ENCODE peak calls at places on chromosomes 11 and 22, in five cellular contexts. N, U, V, H and L are unnamed samples.
A peak's percentile ranks its signal among the peaks of the same experiment; 100 is the strongest.

GRCh38 chr22:25777870-25778269 is 35.9 kb downstream of the MYO18B start:
- DNase-seq in V (no peak), H (peak; percentile 48), N (no peak), U (peak; percentile 36), L (peak; percentile 93)

GRCh38 chr11:64831411-64831891 is 13.0 kb downstream of the CDC42BPG start:
- DNase-seq in U (no peak), V (no peak), N (no peak), H (no peak), L (peak; percentile 80)

GRCh38 chr22:33335611-33336279 is 277.6 kb upstream of the SYN3 start:
- DNase-seq in N (no peak), H (no peak), V (no peak), U (no peak), L (peak; percentile 38)

GRCh38 chr11:104876324-104876723 is 21.9 kb downstream of the CASP12 start:
- DNase-seq in H (no peak), V (no peak), N (no peak), U (peak; percentile 49), L (no peak)

GRCh38 chr11:120215634-120216033 is 4.8 kb downstream of the OAF start:
- DNase-seq in H (no peak), N (no peak), V (no peak), U (peak; percentile 61), L (peak; percentile 98)

GRCh38 chr22:26245001-26245400 is 75.7 kb downstream of the SEZ6L start:
- DNase-seq in N (no peak), U (no peak), V (no peak), H (no peak), L (no peak)

GRCh38 chr22:27278986-27279385 is 522.6 kb downstream of the MN1 start:
- DNase-seq in N (no peak), V (no peak), H (no peak), U (no peak), L (no peak)

GRCh38 chr11:17978553-17979287 is 34.1 kb downstream of the SERGEF start:
- DNase-seq in N (peak; percentile 75), V (peak; percentile 36), H (peak; percentile 26), U (peak; percentile 36), L (peak; percentile 71)

GRCh38 chr11:1732421-1733008 is 17.9 kb downstream of the IFITM10 start:
- DNase-seq in H (no peak), N (no peak), U (no peak), V (no peak), L (no peak)

GRCh38 chr11:64763804-64764611 is 4.2 kb upstream of the PYGM start:
- DNase-seq in H (no peak), U (no peak), V (no peak), N (no peak), L (peak; percentile 48)

GRCh38 chr11:11471196-11471595 is 118.1 kb upstream of the CSNK2A3 start:
- DNase-seq in H (no peak), V (no peak), U (no peak), N (no peak), L (no peak)

GRCh38 chr22:26529345-26529744 is 17.1 kb upstream of the TFIP11 start:
- DNase-seq in N (no peak), U (no peak), V (no peak), H (no peak), L (no peak)

GRCh38 chr11:115284766-115285165 is 219.4 kb downstream of the CADM1 start:
- DNase-seq in V (no peak), H (no peak), U (peak; percentile 88), N (no peak), L (no peak)

GRCh38 chr11:8567597-8568198 is 26.3 kb downstream of the STK33 start:
- DNase-seq in U (peak; percentile 67), N (no peak), V (no peak), H (no peak), L (no peak)

GRCh38 chr11:2137202-2138071 is 1.8 kb downstream of the IGF2 start:
- DNase-seq in V (no peak), U (peak; percentile 43), N (peak; percentile 86), H (no peak), L (peak; percentile 99)

DNA sequence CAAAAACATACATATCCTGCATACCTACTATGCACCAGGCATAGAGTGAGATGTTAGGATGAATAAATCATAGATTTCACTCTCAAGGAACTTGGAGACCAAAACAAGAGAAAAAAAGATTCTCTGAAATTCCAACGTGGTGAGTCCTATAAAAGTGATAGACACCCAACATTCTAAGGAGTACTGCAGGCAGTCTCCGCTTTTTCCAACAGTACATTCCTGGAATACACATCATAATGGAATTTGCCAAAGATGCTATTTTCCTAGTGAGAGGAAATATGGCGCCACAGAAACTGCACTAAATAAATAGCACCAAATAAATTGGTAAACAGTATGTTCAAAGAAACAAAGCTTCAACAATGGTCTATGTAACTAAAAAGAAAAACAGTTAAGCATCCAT is 6.0 kb downstream of the TMEM123 start:
- DNase-seq in H (no peak), U (peak; percentile 87), V (no peak), N (no peak), L (peak; percentile 81)
- H3K4me2 ChIP-seq in H (no peak overlapping the region), U (peak overlapping the region; percentile 25), V (peak overlapping the region; percentile 53), N (no peak overlapping the region), L (no peak overlapping the region)

GRCh38 chr11:123479048-123479837 is 49.2 kb downstream of the GRAMD1B start:
- DNase-seq in V (peak; percentile 83), U (no peak), H (peak; percentile 26), N (no peak), L (peak; percentile 72)

GRCh38 chr11:123474994-123475393 is 44.9 kb downstream of the GRAMD1B start:
- DNase-seq in H (no peak), V (no peak), N (no peak), U (peak; percentile 66), L (peak; percentile 75)

GRCh38 chr11:123478352-123478986 is 48.4 kb downstream of the GRAMD1B start:
- DNase-seq in V (peak; percentile 56), U (peak; percentile 71), N (peak; percentile 79), H (peak; percentile 67), L (peak; percentile 85)

GRCh38 chr11:123475478-123475877 is 45.4 kb downstream of the GRAMD1B start:
- DNase-seq in H (no peak), N (no peak), U (peak; percentile 22), V (no peak), L (no peak)

DNA sequence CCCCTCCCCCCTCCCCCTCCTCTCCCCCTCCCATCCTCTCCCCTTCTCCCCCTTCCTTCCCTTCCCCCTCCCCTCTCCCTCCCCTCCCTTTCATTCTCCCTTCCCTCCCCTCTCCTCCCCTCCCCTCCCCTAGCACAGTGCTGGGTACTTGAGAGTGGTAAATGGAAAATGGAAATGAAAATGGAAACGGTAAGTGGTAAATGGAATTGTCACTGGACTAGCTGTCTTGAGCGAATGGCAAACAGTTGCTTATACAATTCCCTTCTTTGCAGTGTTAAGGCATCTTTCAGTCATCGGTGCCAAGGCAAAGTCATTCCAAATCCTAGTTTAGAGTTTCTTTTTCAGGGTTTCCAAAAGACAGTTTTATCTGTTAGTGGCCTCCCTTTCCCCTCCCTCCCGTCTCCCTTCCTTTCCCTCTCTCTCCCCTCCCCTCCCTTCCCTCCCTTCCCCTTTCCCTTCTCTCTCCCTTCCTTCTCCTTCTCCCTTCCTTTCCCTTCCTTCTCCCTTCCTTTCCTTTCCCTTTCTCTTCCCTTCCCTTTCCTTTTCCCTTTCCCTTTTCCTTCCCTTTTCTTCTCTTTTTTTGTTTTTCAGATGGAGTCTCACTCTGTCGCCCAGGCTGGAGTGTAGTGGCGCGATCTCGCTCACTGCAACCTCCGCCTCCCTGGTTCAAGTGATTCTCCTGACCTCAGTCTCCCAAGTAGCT is 47.3 kb downstream of the GRAMD1B start:
- DNase-seq in N (no peak), U (no peak), V (no peak), H (no peak), L (no peak)
- H3K4me2 ChIP-seq in N (no peak overlapping the region), U (no peak overlapping the region), V (no peak overlapping the region), H (no peak overlapping the region), L (no peak overlapping the region)

GRCh38 chr11:122201126-122201525 is 85.1 kb upstream of the BLID start:
- DNase-seq in U (no peak), V (no peak), H (no peak), N (no peak), L (no peak)
- H3K4me2 ChIP-seq in U (peak overlapping the region; percentile 90), V (no peak overlapping the region), H (no peak overlapping the region), N (no peak overlapping the region), L (peak overlapping the region; percentile 72)

GRCh38 chr11:117059611-117060010 is 38.6 kb downstream of the SIK3 start:
- DNase-seq in V (no peak), N (no peak), H (no peak), U (no peak), L (no peak)
- H3K4me2 ChIP-seq in V (no peak overlapping the region), N (no peak overlapping the region), H (no peak overlapping the region), U (no peak overlapping the region), L (no peak overlapping the region)

DNA sequence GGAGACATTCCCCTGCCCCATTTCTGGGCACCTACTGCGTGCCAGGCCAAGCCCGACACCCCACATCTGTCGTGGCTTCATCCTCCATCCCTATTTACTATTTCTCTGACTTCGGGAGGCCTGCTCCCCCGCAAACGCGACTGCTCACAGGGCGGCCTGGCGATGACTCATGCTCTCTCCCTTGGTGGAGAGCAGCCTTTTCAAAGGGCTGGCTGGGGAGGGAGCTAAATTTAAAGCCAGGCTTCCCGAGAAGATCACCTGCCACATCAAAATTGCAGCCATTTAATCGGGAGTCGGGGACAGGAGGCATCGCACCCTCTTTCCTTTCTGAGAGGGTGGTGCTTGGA is 24.9 kb upstream of the SHISAL1 start:
- DNase-seq in V (no peak), N (peak; percentile 53), U (peak; percentile 76), H (no peak), L (peak; percentile 98)
- H3K4me2 ChIP-seq in V (no peak overlapping the region), N (no peak overlapping the region), U (no peak overlapping the region), H (no peak overlapping the region), L (peak overlapping the region; percentile 62)

GRCh38 chr22:29697853-29698598 is 21.8 kb upstream of the CABP7 start:
- DNase-seq in N (no peak), U (no peak), V (no peak), H (no peak), L (peak; percentile 43)
- H3K4me2 ChIP-seq in N (no peak overlapping the region), U (no peak overlapping the region), V (no peak overlapping the region), H (no peak overlapping the region), L (no peak overlapping the region)

DNA sequence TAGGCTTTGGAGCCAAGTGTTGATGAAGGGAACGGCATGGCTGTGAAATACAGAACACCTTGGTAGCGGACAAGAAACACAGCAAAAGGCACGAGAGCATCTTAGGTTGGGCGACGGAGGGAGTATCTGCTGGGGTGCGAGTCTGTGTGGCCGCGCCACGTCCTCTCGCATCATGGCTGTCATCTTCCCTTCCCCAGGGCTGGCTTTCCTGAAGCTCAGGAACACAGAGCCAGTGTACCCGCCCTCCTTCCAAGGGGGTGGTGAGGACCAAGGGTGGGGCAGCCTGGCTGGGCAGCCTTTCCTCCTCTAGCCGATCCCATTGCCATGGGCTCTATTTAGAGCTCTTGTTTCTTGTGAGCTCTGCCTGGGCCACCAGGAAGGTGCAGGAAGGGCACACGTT is 154.4 kb downstream of the FEZ1 start:
- DNase-seq in V (no peak), H (no peak), U (no peak), N (no peak), L (no peak)
- H3K4me2 ChIP-seq in V (no peak overlapping the region), H (no peak overlapping the region), U (no peak overlapping the region), N (no peak overlapping the region), L (no peak overlapping the region)

GRCh38 chr22:28426346-28427132 is 253.1 kb downstream of the TTC28 start:
- DNase-seq in U (peak; percentile 79), V (no peak), H (no peak), N (no peak), L (no peak)
- H3K4me2 ChIP-seq in U (no peak overlapping the region), V (no peak overlapping the region), H (no peak overlapping the region), N (no peak overlapping the region), L (peak overlapping the region; percentile 27)